ENCODE peak calls at places on chromosomes 12 and 14, in five cellular contexts. F, O, L, Q and N are unnamed samples.
A peak's percentile ranks its signal among the peaks of the same experiment; 100 is the strongest.

GRCh38 chr14:98912655-98913054 is 359.3 kb downstream of the BCL11B start:
- DNase-seq in F (no peak), O (no peak), Q (no peak), L (no peak), N (no peak)

GRCh38 chr14:76844223-76844622 is 18.0 kb downstream of the LRRC74A start:
- DNase-seq in L (no peak), Q (peak; percentile 40), F (no peak), O (peak; percentile 30), N (peak; percentile 84)

GRCh38 chr12:120536064-120536791 is 2.1 kb downstream of the RNF10 start:
- DNase-seq in O (no peak), L (no peak), Q (no peak), F (peak; percentile 60), N (no peak)

GRCh38 chr12:78586790-78587189 is 277.8 kb upstream of the SYT1 start:
- DNase-seq in L (no peak), Q (no peak), F (no peak), O (no peak), N (no peak)

GRCh38 chr12:94504386-94504785 is 44.7 kb upstream of the CEP83 start:
- DNase-seq in O (no peak), Q (no peak), F (no peak), L (no peak), N (no peak)

GRCh38 chr14:97107070-97107469 is 309.9 kb downstream of the VRK1 start:
- DNase-seq in F (no peak), O (no peak), Q (no peak), L (no peak), N (no peak)

GRCh38 chr12:61348871-61349270 is 911.3 kb upstream of the USP15 start:
- DNase-seq in L (no peak), O (no peak), Q (no peak), F (no peak), N (no peak)

GRCh38 chr12:45989277-45989856 is 1.0 kb downstream of the SCAF11 start:
- DNase-seq in L (no peak), Q (no peak), O (no peak), F (no peak), N (no peak)

GRCh38 chr14:105328070-105328677 is 13.6 kb downstream of the PACS2 start:
- DNase-seq in L (no peak), O (no peak), F (no peak), Q (no peak), N (no peak)